ENCODE peak calls at places on chromosomes 6 and 20, in four cellular contexts. R is HT1080, H is RPMI8226, O is cardiac muscle cell. Z is an unnamed sample.
A peak's percentile ranks its signal among the peaks of the same experiment; 100 is the strongest.

GRCh38 chr6:94389218-94389617 is 969.9 kb upstream of the EPHA7 start:
- DNase-seq in R (peak; percentile 44), H (no peak), O (no peak), Z (no peak)

GRCh38 chr6:156167289-156168076 is 609.7 kb upstream of the ARID1B start:
- DNase-seq in R (no peak), H (no peak), O (peak; percentile 37), Z (no peak)

GRCh38 chr20:50585678-50586077 is 75.5 kb downstream of the PTPN1 start:
- DNase-seq in R (no peak), H (no peak), O (no peak), Z (no peak)

GRCh38 chr6:43913388-43914271 is 143.6 kb downstream of the VEGFA start:
- DNase-seq in R (peak; percentile 43), H (no peak), O (peak; percentile 32), Z (no peak)

GRCh38 chr20:460707-461106 is 1.6 kb downstream of the TBC1D20 start:
- DNase-seq in R (no peak), H (peak; percentile 8), O (peak; percentile 44), Z (no peak)

GRCh38 chr6:143060354-143060805 is 309 bp upstream of the AIG1 start:
- DNase-seq in R (peak; percentile 85), H (peak; percentile 69), O (peak; percentile 88), Z (peak; percentile 79)

GRCh38 chr6:123810948-123811347 is 7.3 kb downstream of the NKAIN2 start:
- DNase-seq in R (no peak), H (no peak), O (no peak), Z (no peak)

GRCh38 chr20:38935285-38935684 is 9.1 kb downstream of the FAM83D start:
- DNase-seq in R (peak; percentile 39), H (no peak), O (peak; percentile 47), Z (no peak)

GRCh38 chr6:139006470-139006869 is 18.4 kb upstream of the REPS1 start:
- DNase-seq in R (no peak), H (no peak), O (no peak), Z (no peak)

GRCh38 chr6:72950114-72950860 is 275.0 kb downstream of the KHDC1L start:
- DNase-seq in R (peak; percentile 62), H (no peak), O (peak; percentile 78), Z (no peak)

GRCh38 chr6:76803038-76803580 is 660.2 kb downstream of the HTR1B start:
- DNase-seq in R (no peak), H (no peak), O (no peak), Z (no peak)

Z was measured in SJCRH30.